ENCODE peak calls at places on chromosomes 13 and 19, in eight cellular contexts. L, P, M, A, J, G, V and N are unnamed samples.
A peak's percentile ranks its signal among the peaks of the same experiment; 100 is the strongest.

GRCh38 chr19:46495789-46496099 is at the start of gene PNMA8B:
- DNase-seq in G (peak; percentile 63), L (no peak), A (peak; percentile 95), M (peak; percentile 96), J (peak; percentile 74), V (no peak), P (peak; percentile 98), N (peak; percentile 78)

GRCh38 chr13:110520431-110521295 is 40.9 kb downstream of the RAB20 start:
- DNase-seq in J (no peak), P (no peak), G (peak; percentile 73), A (no peak), M (no peak), L (no peak), V (peak; percentile 91), N (no peak)

GRCh38 chr13:79338343-79338742 is 67.7 kb downstream of the RBM26 start:
- DNase-seq in M (no peak), G (no peak), V (no peak), L (no peak), A (no peak), P (no peak), J (no peak), N (no peak)

GRCh38 chr19:50513746-50514345 is at the start of gene ASPDH:
- DNase-seq in P (no peak), A (no peak), G (no peak), V (no peak), J (no peak), L (no peak), M (no peak), N (no peak)

GRCh38 chr13:37490176-37490575 is 108.4 kb downstream of the POSTN start:
- DNase-seq in A (no peak), J (no peak), V (no peak), G (no peak), L (no peak), P (no peak), M (no peak), N (no peak)

GRCh38 chr19:41355802-41356201 is 2.1 kb upstream of the TGFB1 start:
- DNase-seq in L (no peak), J (no peak), G (peak; percentile 35), A (no peak), V (no peak), P (no peak), M (no peak), N (no peak)

GRCh38 chr13:100513987-100514670 is 74.5 kb downstream of the GGACT start:
- DNase-seq in L (no peak), G (no peak), P (no peak), J (no peak), V (no peak), M (no peak), A (no peak), N (no peak)

GRCh38 chr13:24306632-24307031 is 2.7 kb upstream of the C1QTNF9 start:
- DNase-seq in G (no peak), P (no peak), A (no peak), J (no peak), V (no peak), M (no peak), L (no peak), N (peak; percentile 17)

GRCh38 chr13:97000295-97000925 is 6.1 kb upstream of the OXGR1 start:
- DNase-seq in M (no peak), G (no peak), J (no peak), V (no peak), A (no peak), L (no peak), P (peak; percentile 36), N (no peak)

GRCh38 chr13:49302222-49302621 is 54.5 kb downstream of the CDADC1 start:
- DNase-seq in V (no peak), L (no peak), A (no peak), M (no peak), G (no peak), P (no peak), J (no peak), N (no peak)

GRCh38 chr19:50230379-50231351 is 27.2 kb downstream of the MYH14 start:
- DNase-seq in V (no peak), A (no peak), G (peak; percentile 24), P (peak; percentile 85), L (no peak), J (no peak), M (no peak), N (no peak)

GRCh38 chr13:44300895-44301638 is 72.6 kb upstream of the SERP2 start:
- DNase-seq in J (no peak), G (peak; percentile 53), V (no peak), L (no peak), M (no peak), A (no peak), P (no peak), N (peak; percentile 95)

GRCh38 chr13:45711952-45712351 is 9.8 kb downstream of the CBY2 start:
- DNase-seq in A (no peak), M (no peak), P (no peak), G (no peak), J (no peak), V (no peak), L (no peak), N (no peak)

GRCh38 chr13:40031031-40031430 is 375.6 kb downstream of the COG6 start:
- DNase-seq in V (no peak), A (no peak), J (no peak), P (no peak), M (no peak), G (no peak), L (no peak), N (peak; percentile 38)

DNA sequence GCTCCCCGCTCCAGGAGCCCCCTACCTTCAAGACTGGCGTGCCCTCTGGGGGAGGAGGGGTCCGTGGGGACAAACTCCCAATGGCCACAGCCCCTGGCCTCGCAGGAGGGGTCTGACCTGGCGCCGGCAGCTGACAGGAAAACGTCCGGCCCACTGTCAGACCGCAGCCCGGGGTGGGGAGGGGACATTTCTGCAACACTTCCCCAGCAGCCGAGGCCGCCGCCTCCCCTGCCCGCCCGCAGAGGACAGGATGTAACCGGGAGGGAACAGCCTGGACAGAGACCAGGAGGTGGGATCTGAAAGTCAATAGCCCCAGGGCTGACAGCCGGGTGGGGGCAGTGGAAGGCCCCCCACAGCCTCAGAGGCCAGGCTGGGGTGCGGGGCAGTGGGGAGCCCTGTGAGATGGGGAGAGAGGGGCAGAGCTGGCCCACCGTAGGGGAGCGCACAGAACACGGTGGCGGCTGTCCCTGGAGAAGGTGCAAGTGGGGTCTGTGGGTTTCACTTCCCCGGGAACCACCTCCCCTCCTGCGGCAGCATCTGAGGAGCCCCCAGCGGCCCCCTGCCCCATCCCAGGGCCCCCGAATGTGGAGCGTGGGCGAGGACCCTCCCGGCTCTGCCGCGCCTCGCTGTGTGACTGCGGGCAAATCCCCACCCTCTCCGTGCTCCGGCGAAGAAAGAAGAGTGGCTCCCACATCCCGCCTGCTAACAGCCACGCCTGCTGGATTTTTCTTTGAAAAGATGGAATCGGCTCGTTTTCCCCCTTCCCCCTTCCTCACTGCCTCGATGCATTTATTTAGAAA is at the start of gene PEAK3:
- DNase-seq in V (peak; percentile 65), A (no peak), P (peak; percentile 77), M (no peak), J (peak; percentile 44), G (peak; percentile 87), L (no peak), N (no peak)
- H3K4me3 ChIP-seq in V (peak within 1 kb of the TSS; percentile 7), A (no peak within 1 kb of the TSS), P (peak within 1 kb of the TSS; percentile 69), M (no peak within 1 kb of the TSS), J (no peak within 1 kb of the TSS), G (peak within 1 kb of the TSS; percentile 64), L (no peak within 1 kb of the TSS), N (no peak within 1 kb of the TSS)

GRCh38 chr13:113634279-113635047 is 23.5 kb downstream of the ATP4B start:
- DNase-seq in P (no peak), M (no peak), G (peak; percentile 0), J (no peak), L (no peak), A (no peak), V (no peak), N (no peak)
- H3K36me3 ChIP-seq in P (peaks cover 12% of the 10 kb centered on the region), M (peaks cover 100% of the 10 kb centered on the region), G (peaks cover 83% of the 10 kb centered on the region), J (peaks cover 100% of the 10 kb centered on the region), L (peaks cover 1% of the 10 kb centered on the region), A (peaks cover 90% of the 10 kb centered on the region), V (no peaks in the 10 kb centered on the region), N (peaks cover 36% of the 10 kb centered on the region)

GRCh38 chr19:803686-804418 is 6.6 kb downstream of the PTBP1 start:
- DNase-seq in M (no peak), J (no peak), A (no peak), G (no peak), L (no peak), P (no peak), V (no peak), N (no peak)

GRCh38 chr19:804419-805160 is 7.3 kb downstream of the PTBP1 start:
- DNase-seq in J (no peak), A (no peak), V (no peak), L (no peak), P (no peak), M (no peak), G (no peak), N (no peak)

GRCh38 chr19:801861-802496 is 4.7 kb downstream of the PTBP1 start:
- DNase-seq in L (no peak), V (no peak), G (no peak), J (no peak), P (peak; percentile 27), M (no peak), A (no peak), N (no peak)

GRCh38 chr19:802497-802887 is 5.2 kb downstream of the PTBP1 start:
- DNase-seq in A (no peak), V (no peak), P (peak; percentile 25), J (no peak), G (no peak), L (no peak), M (no peak), N (no peak)

DNA sequence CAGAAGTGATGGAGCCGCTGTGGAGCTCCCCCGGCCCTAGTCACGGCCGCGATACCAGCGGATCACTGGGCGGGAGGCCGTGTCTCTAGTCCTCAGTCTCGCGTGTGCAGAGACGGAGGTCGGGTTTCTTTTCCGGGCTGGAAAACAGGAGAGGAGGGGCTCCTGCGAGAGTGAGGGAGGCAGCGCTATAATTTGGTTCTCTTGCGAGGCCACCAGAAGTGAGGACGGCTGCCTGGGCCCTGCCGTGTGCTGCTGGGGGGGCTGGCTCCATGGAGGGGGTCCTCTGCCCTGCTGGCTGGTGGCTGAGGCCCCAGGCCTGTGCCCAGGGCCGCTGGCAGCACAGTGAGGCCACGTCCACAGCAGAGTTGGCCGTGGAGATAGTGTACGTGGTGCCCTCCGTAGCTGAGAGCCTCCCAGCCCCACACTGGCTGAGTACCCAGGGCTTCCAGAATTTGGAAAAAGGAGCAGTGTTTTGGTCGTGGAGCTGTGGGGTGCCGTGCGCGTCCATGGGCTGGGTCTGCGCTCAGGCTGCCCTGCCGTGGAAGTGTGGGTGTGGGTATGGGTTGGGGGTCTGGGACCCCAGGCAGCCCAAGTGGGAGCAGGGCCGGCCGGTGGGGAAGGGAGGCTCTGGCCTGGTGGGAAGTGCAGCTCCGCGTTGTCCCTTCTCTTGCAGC is 5.8 kb downstream of the PTBP1 start:
- DNase-seq in M (no peak), P (peak; percentile 12), V (no peak), L (no peak), A (no peak), G (no peak), J (no peak), N (no peak)
- H3K4me3 ChIP-seq in M (peak overlapping the region; percentile 28), P (no peak overlapping the region), V (no peak overlapping the region), L (no peak overlapping the region), A (peak overlapping the region; percentile 19), G (peak overlapping the region; percentile 77), J (no peak overlapping the region), N (no peak overlapping the region)

DNA sequence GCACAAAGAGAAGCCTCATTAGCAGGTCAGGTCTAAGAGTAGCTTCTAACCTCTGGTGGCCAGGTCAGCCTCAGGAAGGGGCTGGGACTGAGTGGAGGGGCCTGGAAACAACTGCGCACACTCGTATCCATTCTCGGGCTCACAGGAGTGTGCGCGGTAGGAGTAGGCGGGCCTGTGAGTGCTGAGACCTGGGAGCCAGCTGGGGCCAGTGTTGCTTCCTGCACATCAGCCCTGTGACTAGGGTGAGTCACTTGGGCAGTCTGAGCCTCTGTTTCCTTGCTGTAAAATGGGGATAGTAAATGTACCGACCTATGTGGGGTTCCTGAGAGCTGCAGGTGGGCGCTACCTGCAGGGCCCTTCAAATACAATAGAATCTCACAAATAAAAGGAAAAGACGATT is 26.9 kb downstream of the SIN3B start:
- DNase-seq in J (no peak), V (no peak), L (no peak), M (no peak), P (no peak), A (no peak), G (no peak), N (no peak)
- H3K36me3 ChIP-seq in J (peaks cover 25% of the 10 kb centered on the region), V (peaks cover under 1% of the 10 kb centered on the region), L (peaks cover 3% of the 10 kb centered on the region), M (peaks cover 73% of the 10 kb centered on the region), P (peaks cover 10% of the 10 kb centered on the region), A (peaks cover 28% of the 10 kb centered on the region), G (peaks cover 74% of the 10 kb centered on the region), N (peaks cover 28% of the 10 kb centered on the region)